ENCODE peak calls at places on chromosomes 5 and 9, in eight cellular contexts. K is heart left ventricle, T is Peyer's patch, M is body of pancreas, G is suprapubic skin, S is IMR-90, E is NB4, P is HCT116. H is an unnamed sample.

GRCh38 chr5:42005561-42006153 is 80.6 kb downstream of the FBXO4 start:
- DNase-seq in K (no peak), T (no peak), M (no peak), G (no peak), S (peak), E (peak), P (peak), H (peak)

GRCh38 chr9:127910613-127911205 is 6.1 kb downstream of the ST6GALNAC4 start:
- DNase-seq in K (no peak), T (no peak), M (no peak), G (no peak), S (peak), E (no peak), P (no peak), H (peak)

GRCh38 chr5:5650949-5651348 is 228.5 kb downstream of the ICE1 start:
- DNase-seq in K (no peak), T (no peak), M (no peak), G (no peak), S (no peak), E (no peak), P (no peak), H (no peak)

GRCh38 chr9:89674667-89675402 is 70.0 kb downstream of the GADD45G start:
- DNase-seq in K (no peak), T (peak), M (peak), G (no peak), S (no peak), E (no peak), P (no peak), H (no peak)

GRCh38 chr9:22010881-22011625 is 1.9 kb upstream of the CDKN2B start:
- DNase-seq in K (peak), T (no peak), M (no peak), G (no peak), S (peak), E (no peak), P (no peak), H (peak)

GRCh38 chr5:139453683-139454567 is 8.6 kb downstream of the ECSCR start:
- DNase-seq in K (no peak), T (no peak), M (no peak), G (peak), S (no peak), E (no peak), P (no peak), H (peak)

GRCh38 chr5:83441752-83442151 is 29.8 kb upstream of the VCAN start:
- DNase-seq in K (no peak), T (no peak), M (no peak), G (no peak), S (no peak), E (peak), P (no peak), H (no peak)

GRCh38 chr5:180640301-180640764 is 9.1 kb downstream of the FLT4 start:
- DNase-seq in K (peak), T (peak), M (no peak), G (peak), S (no peak), E (no peak), P (no peak), H (no peak)

GRCh38 chr5:143083006-143083405 is 312.8 kb downstream of the ARHGAP26 start:
- DNase-seq in K (no peak), T (no peak), M (no peak), G (no peak), S (no peak), E (no peak), P (no peak), H (no peak)

GRCh38 chr9:76374702-76375543 is 19.3 kb downstream of the RFK start:
- DNase-seq in K (peak), T (peak), M (peak), G (no peak), S (peak), E (no peak), P (no peak), H (no peak)

GRCh38 chr5:133372306-133373008 is 239.9 kb downstream of the FSTL4 start:
- DNase-seq in K (no peak), T (no peak), M (no peak), G (no peak), S (no peak), E (no peak), P (no peak), H (no peak)

GRCh38 chr9:73151653-73152382 is at the start of gene ANXA1:
- DNase-seq in K (no peak), T (no peak), M (no peak), G (no peak), S (peak), E (peak), P (peak), H (peak)

GRCh38 chr5:77683171-77683732 is 44.7 kb upstream of the OTP start:
- DNase-seq in K (no peak), T (no peak), M (no peak), G (no peak), S (peak), E (no peak), P (no peak), H (no peak)

GRCh38 chr9:128419061-128419925 is 1.4 kb upstream of the CERCAM start:
- DNase-seq in K (no peak), T (no peak), M (no peak), G (no peak), S (peak), E (no peak), P (no peak), H (no peak)

GRCh38 chr5:145975361-145976066 is 39.1 kb downstream of the SH3RF2 start:
- DNase-seq in K (no peak), T (no peak), M (peak), G (no peak), S (peak), E (peak), P (peak), H (no peak)

GRCh38 chr9:104864675-104865104 is 63.3 kb downstream of the ABCA1 start:
- DNase-seq in K (no peak), T (no peak), M (no peak), G (no peak), S (peak), E (no peak), P (no peak), H (no peak)

GRCh38 chr5:158468444-158468843 is 609.5 kb upstream of the CLINT1 start:
- DNase-seq in K (no peak), T (no peak), M (no peak), G (no peak), S (no peak), E (no peak), P (no peak), H (no peak)

GRCh38 chr5:87277279-87277835 is 9.7 kb downstream of the RASA1 start:
- DNase-seq in K (no peak), T (no peak), M (no peak), G (no peak), S (peak), E (peak), P (no peak), H (no peak)

GRCh38 chr5:72882989-72883388 is 66.5 kb downstream of the TNPO1 start:
- DNase-seq in K (no peak), T (no peak), M (no peak), G (no peak), S (no peak), E (no peak), P (no peak), H (no peak)

GRCh38 chr5:147037517-147038205 is 159.1 kb upstream of the PPP2R2B start:
- DNase-seq in K (no peak), T (no peak), M (no peak), G (no peak), S (peak), E (peak), P (peak), H (no peak)

GRCh38 chr5:145941677-145942130 is 5.3 kb downstream of the SH3RF2 start:
- DNase-seq in K (no peak), T (no peak), M (no peak), G (no peak), S (peak), E (peak), P (peak), H (peak)

GRCh38 chr5:74516217-74516636 is 124.3 kb downstream of the ENC1 start:
- DNase-seq in K (no peak), T (no peak), M (no peak), G (no peak), S (peak), E (no peak), P (no peak), H (no peak)

GRCh38 chr5:34915856-34916192 is 313 bp downstream of the BRIX1 start:
- DNase-seq in K (no peak), T (no peak), M (no peak), G (no peak), S (no peak), E (peak), P (no peak), H (no peak)

GRCh38 chr5:34916518-34916917 is 1.0 kb downstream of the BRIX1 start:
- DNase-seq in K (no peak), T (no peak), M (no peak), G (no peak), S (no peak), E (no peak), P (no peak), H (peak)

GRCh38 chr5:34914671-34915138 is 599 bp downstream of the RAD1 start:
- DNase-seq in K (no peak), T (peak), M (peak), G (peak), S (peak), E (peak), P (no peak), H (peak)

GRCh38 chr5:34913072-34913471 is 2.2 kb downstream of the RAD1 start:
- DNase-seq in K (no peak), T (no peak), M (no peak), G (no peak), S (peak), E (no peak), P (no peak), H (no peak)

DNA sequence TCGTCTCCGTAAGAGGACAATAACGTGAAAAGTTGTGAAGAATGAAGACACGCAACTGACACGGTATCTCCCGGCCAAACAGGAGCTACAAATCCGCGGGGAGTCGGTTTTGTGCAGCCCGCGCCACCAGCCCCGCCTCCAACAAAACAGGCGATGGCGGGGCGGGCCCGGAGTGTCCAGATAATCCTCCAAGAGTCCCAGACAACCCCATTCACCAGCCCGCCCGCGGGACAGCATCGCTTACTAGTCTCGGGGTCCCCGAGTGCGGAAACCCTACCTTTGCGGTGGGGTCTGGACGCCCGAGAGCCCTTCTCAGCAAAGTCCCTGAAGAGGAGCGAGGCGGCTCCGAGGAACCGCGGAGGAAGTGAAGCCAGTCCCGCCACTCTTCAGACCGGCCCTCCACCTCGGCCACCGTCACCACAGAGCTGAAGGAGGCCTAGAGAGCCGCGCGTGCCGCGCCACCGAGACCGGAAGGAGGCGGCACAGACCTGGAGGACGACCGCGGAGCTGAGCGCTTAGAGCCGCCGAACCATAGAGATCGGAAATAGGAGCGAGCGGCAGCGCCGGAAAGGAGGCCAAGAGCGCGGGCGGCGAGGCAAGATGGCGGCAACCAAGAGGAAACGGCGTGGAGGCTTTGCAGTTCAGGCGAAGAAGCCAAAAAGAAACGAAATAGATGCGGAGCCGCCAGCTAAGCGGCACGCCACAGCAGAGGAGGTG is at the start of the genes BRIX1 and RAD1:
- DNase-seq in K (peak), T (peak), M (peak), G (peak), S (peak), E (peak), P (peak), H (peak)
- TF ChIP-seq POLR2A in K (peak), T (peak), M (peak), G (peak), S (peak), E (peak), P (peak), H (peak)

GRCh38 chr5:122415481-122416120 is 103.6 kb downstream of the SNCAIP start:
- DNase-seq in K (no peak), T (peak), M (peak), G (no peak), S (peak), E (peak), P (peak), H (peak)
- TF ChIP-seq POLR2A in K (no peak), T (no peak), M (no peak), G (no peak), S (no peak), E (no peak), P (no peak), H (no peak)

GRCh38 chr9:70256123-70256551 is 2.6 kb upstream of the SMC5 start:
- DNase-seq in K (no peak), T (no peak), M (peak), G (no peak), S (peak), E (no peak), P (no peak), H (no peak)
- TF ChIP-seq POLR2A in K (no peak), T (no peak), M (peak), G (no peak), S (peak), E (no peak), P (no peak), H (no peak)

GRCh38 chr5:149733129-149733900 is 3.2 kb downstream of the PPARGC1B start:
- DNase-seq in K (no peak), T (peak), M (no peak), G (no peak), S (no peak), E (no peak), P (no peak), H (no peak)

GRCh38 chr5:149731617-149732400 is 1.7 kb downstream of the PPARGC1B start:
- DNase-seq in K (peak), T (peak), M (peak), G (peak), S (peak), E (peak), P (peak), H (peak)

GRCh38 chr5:149730620-149731331 is 666 bp downstream of the PPARGC1B start:
- DNase-seq in K (peak), T (peak), M (no peak), G (peak), S (no peak), E (peak), P (no peak), H (peak)

GRCh38 chr5:149731332-149731616 is 1.2 kb downstream of the PPARGC1B start:
- DNase-seq in K (no peak), T (no peak), M (no peak), G (no peak), S (no peak), E (no peak), P (no peak), H (no peak)

GRCh38 chr5:149732500-149733128 is 2.5 kb downstream of the PPARGC1B start:
- DNase-seq in K (peak), T (peak), M (no peak), G (no peak), S (no peak), E (no peak), P (no peak), H (no peak)
- TF ChIP-seq POLR2A in K (no peak), T (peak), M (no peak), G (no peak), S (no peak), E (no peak), P (no peak), H (no peak)

GRCh38 chr9:98190757-98191105 is 1.7 kb downstream of the CORO2A start:
- DNase-seq in K (no peak), T (no peak), M (no peak), G (no peak), S (no peak), E (no peak), P (no peak), H (no peak)

GRCh38 chr9:98191615-98192502 is 578 bp downstream of the CORO2A start:
- DNase-seq in K (no peak), T (peak), M (peak), G (no peak), S (no peak), E (peak), P (no peak), H (peak)

GRCh38 chr9:98191210-98191609 is 1.2 kb downstream of the CORO2A start:
- DNase-seq in K (no peak), T (no peak), M (no peak), G (no peak), S (no peak), E (no peak), P (no peak), H (no peak)

GRCh38 chr9:98193336-98193944 is 1.0 kb upstream of the CORO2A start:
- DNase-seq in K (no peak), T (no peak), M (no peak), G (no peak), S (no peak), E (no peak), P (no peak), H (no peak)

DNA sequence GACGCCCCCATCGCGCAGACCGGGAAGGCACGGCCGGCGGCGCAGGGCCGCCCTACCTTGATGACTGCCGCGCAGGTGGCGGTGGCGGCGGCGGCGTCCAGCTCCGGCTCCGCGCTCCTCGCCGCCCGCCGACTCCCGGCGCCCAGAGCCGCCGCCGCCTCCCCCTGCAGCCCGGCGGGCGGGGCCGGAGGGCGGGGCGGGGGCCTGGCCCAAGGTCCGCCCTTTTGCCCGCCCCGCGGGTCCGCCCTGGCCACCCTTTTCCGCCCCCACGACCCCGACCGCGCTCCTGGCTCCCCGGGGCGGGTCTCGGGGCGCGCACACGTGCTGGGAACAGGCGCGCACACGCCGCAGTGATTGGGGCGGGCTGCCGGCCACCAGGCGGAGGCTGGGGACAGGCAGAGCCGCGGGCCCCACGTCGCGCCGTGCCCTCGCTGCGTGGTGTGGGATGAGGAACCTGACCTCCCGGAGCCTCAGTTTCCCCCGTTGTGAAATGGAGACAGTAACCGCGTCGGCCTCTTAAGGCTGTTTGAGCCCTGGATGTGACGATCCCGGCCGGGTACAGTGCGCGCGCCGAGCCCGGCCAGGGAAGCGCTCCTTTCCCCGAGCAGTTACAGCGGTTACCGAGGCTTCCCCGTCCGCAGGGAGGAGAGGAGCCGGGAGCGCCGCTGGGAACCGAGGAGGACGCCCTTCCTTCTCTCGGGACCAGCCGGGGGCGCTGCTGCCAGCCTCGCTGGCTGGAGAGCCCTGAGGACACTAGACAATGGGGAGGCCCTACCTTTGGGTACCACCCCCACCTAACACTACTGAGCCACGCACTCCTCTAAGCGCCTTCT is at the start of gene CORO2A:
- DNase-seq in K (peak), T (peak), M (peak), G (no peak), S (peak), E (peak), P (peak), H (peak)
- TF ChIP-seq POLR2A in K (peak), T (peak), M (peak), G (no peak), S (no peak), E (no peak), P (no peak), H (no peak)

DNA sequence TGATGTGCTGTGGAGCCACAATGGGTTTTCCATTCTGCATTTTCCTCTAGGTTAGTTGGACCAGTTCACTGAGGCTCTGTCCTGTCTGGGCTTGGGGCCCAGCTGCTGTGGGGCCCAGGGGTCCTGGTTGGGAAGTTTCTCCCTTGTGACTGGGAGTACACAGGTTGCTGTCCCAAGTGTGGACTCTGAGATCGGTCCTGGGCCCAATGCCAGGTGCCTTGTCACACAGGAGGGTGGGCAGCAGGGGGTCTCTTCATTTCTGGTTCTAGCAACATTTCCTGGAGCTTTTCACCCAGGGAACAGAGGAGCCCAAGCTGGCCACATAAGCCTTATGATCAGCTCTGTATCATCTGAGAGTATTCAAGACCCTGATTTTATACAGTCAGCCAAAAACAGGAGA is 62.3 kb downstream of the MVB12B start:
- DNase-seq in K (no peak), T (no peak), M (no peak), G (no peak), S (no peak), E (no peak), P (no peak), H (no peak)
- TF ChIP-seq POLR2A in K (no peak), T (no peak), M (no peak), G (no peak), S (no peak), E (no peak), P (no peak), H (no peak)

DNA sequence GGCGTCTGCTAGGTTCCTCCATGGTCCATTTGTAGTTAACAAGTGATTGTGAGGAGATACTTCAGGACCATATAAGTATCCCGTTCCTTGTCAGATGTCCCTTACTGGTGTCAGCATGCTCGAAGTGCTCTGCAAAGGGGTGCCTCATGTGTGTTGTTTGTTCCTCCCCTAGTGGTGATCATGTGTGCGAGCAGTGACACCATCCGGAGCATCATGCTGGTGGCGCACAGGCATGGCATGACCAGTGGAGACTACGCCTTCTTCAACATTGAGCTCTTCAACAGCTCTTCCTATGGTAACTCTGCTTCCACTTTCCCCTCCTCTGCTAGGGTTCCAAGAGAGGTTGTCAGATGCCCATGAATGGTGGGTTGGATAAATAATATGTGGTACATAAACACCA is 13.4 kb downstream of the NPR3 start:
- DNase-seq in K (no peak), T (no peak), M (no peak), G (no peak), S (no peak), E (no peak), P (no peak), H (no peak)
- TF ChIP-seq POLR2A in K (no peak), T (no peak), M (no peak), G (no peak), S (no peak), E (no peak), P (no peak), H (no peak)

DNA sequence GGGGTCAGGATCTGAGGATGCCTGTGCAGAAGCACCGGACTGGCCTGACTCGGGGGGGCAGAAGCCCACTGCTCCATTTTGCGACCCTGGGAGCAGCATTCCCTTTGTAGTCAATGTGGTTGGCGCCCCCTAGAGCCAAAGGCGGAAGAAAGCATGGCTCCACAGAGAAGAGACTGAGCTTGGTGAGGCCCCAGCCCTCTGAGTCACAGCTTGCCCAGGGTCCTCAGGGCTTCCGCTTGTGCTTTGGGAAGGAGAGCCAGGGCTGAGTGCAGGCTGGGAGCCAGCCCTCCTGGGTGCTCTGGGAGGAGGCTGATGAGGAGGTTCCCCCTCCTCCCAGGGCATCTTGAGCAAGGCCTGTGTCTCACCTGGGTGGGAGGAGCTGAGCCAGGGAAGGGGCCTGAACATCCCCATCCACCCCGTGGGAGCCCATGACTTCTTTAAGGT is 5.5 kb upstream of the AQP3 start:
- DNase-seq in K (peak), T (peak), M (peak), G (no peak), S (peak), E (peak), P (peak), H (peak)
- TF ChIP-seq POLR2A in K (no peak), T (no peak), M (no peak), G (no peak), S (no peak), E (no peak), P (no peak), H (no peak)